ENCODE peak calls at places on chromosomes 5 and 9, in ten cellular contexts. J, S, R, L, O, F, P, V, Q and K are unnamed samples.

GRCh38 chr5:13569088-13569715 is 375.3 kb downstream of the DNAH5 start:
- DNase-seq in P (no peak), J (no peak), L (no peak), F (no peak), S (no peak), O (no peak), R (no peak), Q (no peak), V (no peak), K (no peak)

GRCh38 chr9:93598647-93599241 is 22.4 kb downstream of the PHF2 start:
- DNase-seq in S (no peak), J (peak), L (no peak), V (no peak), O (no peak), P (no peak), F (no peak), Q (no peak), R (no peak), K (no peak)

GRCh38 chr5:41874512-41875060 is 4.4 kb upstream of the OXCT1 start:
- DNase-seq in S (no peak), P (no peak), J (no peak), L (no peak), F (no peak), Q (no peak), R (no peak), V (no peak), O (no peak), K (no peak)

GRCh38 chr9:121699271-121700164 is 48.1 kb downstream of the DAB2IP start:
- DNase-seq in Q (no peak), R (peak), F (peak), S (no peak), P (peak), J (no peak), O (no peak), V (no peak), L (peak), K (peak)

GRCh38 chr5:167352801-167353200 is 938.6 kb upstream of the WWC1 start:
- DNase-seq in P (no peak), S (no peak), J (peak), F (no peak), L (no peak), Q (no peak), R (no peak), V (no peak), O (no peak), K (no peak)

GRCh38 chr5:19058216-19058615 is 929.8 kb downstream of the CDH18 start:
- DNase-seq in Q (no peak), P (no peak), J (no peak), R (no peak), V (no peak), F (no peak), L (no peak), S (no peak), O (no peak), K (no peak)

GRCh38 chr5:106521701-106522100 is 1149.0 kb downstream of the EFNA5 start:
- DNase-seq in P (no peak), R (no peak), S (peak), Q (peak), L (peak), O (no peak), J (no peak), V (peak), F (no peak), K (no peak)

GRCh38 chr9:29390859-29391258 is 1817.6 kb upstream of the C9orf72 start:
- DNase-seq in V (no peak), R (no peak), O (no peak), J (no peak), P (no peak), F (no peak), S (no peak), Q (no peak), L (no peak), K (peak)

GRCh38 chr9:127397722-127398647 is 1.0 kb downstream of the SLC2A8 start:
- DNase-seq in R (peak), V (no peak), S (no peak), L (peak), Q (peak), P (peak), J (peak), F (no peak), O (no peak), K (peak)

GRCh38 chr5:90718387-90718786 is 159.8 kb downstream of the ADGRV1 start:
- DNase-seq in O (no peak), L (no peak), V (no peak), P (no peak), R (no peak), J (no peak), F (no peak), S (no peak), Q (no peak), K (no peak)

GRCh38 chr9:129221979-129222635 is 44.0 kb upstream of the IER5L start:
- DNase-seq in Q (no peak), V (no peak), L (no peak), J (no peak), R (no peak), S (no peak), O (no peak), P (no peak), F (no peak), K (peak)

GRCh38 chr9:133184971-133185370 is 21.3 kb upstream of the GBGT1 start:
- DNase-seq in O (peak), P (no peak), R (peak), L (peak), Q (peak), S (peak), V (peak), F (no peak), J (peak), K (no peak)

GRCh38 chr5:160245506-160246100 is 16.3 kb downstream of the FABP6 start:
- DNase-seq in R (no peak), V (no peak), Q (no peak), F (no peak), J (no peak), L (no peak), O (no peak), P (no peak), S (no peak), K (no peak)

GRCh38 chr9:120310035-120310434 is 269.9 kb downstream of the CDK5RAP2 start:
- DNase-seq in Q (no peak), V (no peak), O (no peak), F (no peak), L (no peak), S (no peak), J (no peak), P (no peak), R (no peak), K (peak)

GRCh38 chr5:67808340-67808739 is 407.2 kb upstream of the PIK3R1 start:
- DNase-seq in R (no peak), S (no peak), F (no peak), L (peak), Q (no peak), O (no peak), P (no peak), V (no peak), J (no peak), K (no peak)

GRCh38 chr5:116652196-116652729 is 77.6 kb upstream of the SEMA6A start:
- DNase-seq in P (peak), S (no peak), J (no peak), F (no peak), L (peak), R (no peak), Q (no peak), V (peak), O (no peak), K (peak)

GRCh38 chr9:96150324-96151023 is 151.5 kb downstream of the HSD17B3 start:
- DNase-seq in P (no peak), J (no peak), V (no peak), R (no peak), O (no peak), Q (no peak), L (no peak), S (no peak), F (no peak), K (no peak)

GRCh38 chr9:133429641-133430161 is 7.5 kb downstream of the ADAMTS13 start:
- DNase-seq in J (peak), F (no peak), S (no peak), Q (peak), O (no peak), L (peak), P (no peak), V (no peak), R (no peak), K (peak)

GRCh38 chr5:180486636-180487149 is 7.5 kb upstream of the CNOT6 start:
- DNase-seq in S (no peak), V (no peak), O (no peak), J (no peak), Q (no peak), L (no peak), P (no peak), R (no peak), F (no peak), K (no peak)

GRCh38 chr5:134073404-134073803 is 41.1 kb upstream of the TCF7 start:
- DNase-seq in S (no peak), Q (peak), V (no peak), J (no peak), R (no peak), L (peak), O (peak), F (no peak), P (no peak), K (no peak)

GRCh38 chr5:156922207-156922792 is 40.7 kb downstream of the TIMD4 start:
- DNase-seq in J (no peak), O (no peak), S (no peak), Q (no peak), P (no peak), L (no peak), F (no peak), R (no peak), V (no peak), K (no peak)

GRCh38 chr9:20591223-20591622 is 31.1 kb downstream of the MLLT3 start:
- DNase-seq in F (no peak), O (no peak), Q (no peak), L (no peak), S (no peak), V (no peak), R (no peak), P (no peak), J (no peak), K (no peak)

GRCh38 chr9:124437086-124437485 is 13.2 kb upstream of the ADGRD2 start:
- DNase-seq in P (no peak), F (no peak), V (no peak), R (no peak), Q (no peak), L (no peak), J (no peak), O (no peak), S (no peak), K (no peak)

GRCh38 chr5:164649266-164649665 is 1143.8 kb downstream of the MAT2B start:
- DNase-seq in S (no peak), F (no peak), V (no peak), O (peak), P (no peak), J (no peak), Q (no peak), R (no peak), L (no peak), K (no peak)

GRCh38 chr9:12785251-12785880 is 10.5 kb downstream of the LURAP1L start:
- DNase-seq in S (no peak), F (no peak), R (no peak), V (no peak), Q (peak), O (peak), J (no peak), L (peak), P (no peak), K (no peak)

GRCh38 chr5:107484261-107484660 is 186.5 kb downstream of the EFNA5 start:
- DNase-seq in O (no peak), J (no peak), P (no peak), L (no peak), V (no peak), Q (no peak), S (no peak), F (no peak), R (no peak), K (no peak)

GRCh38 chr5:137730331-137730730 is 5.6 kb downstream of the KLHL3 start:
- DNase-seq in O (no peak), L (no peak), Q (no peak), V (peak), F (no peak), P (no peak), J (peak), S (no peak), R (no peak), K (no peak)

GRCh38 chr5:178069909-178070308 is 43.4 kb upstream of the N4BP3 start:
- DNase-seq in L (peak), F (no peak), Q (peak), V (no peak), J (no peak), P (no peak), R (peak), S (no peak), O (no peak), K (peak)

GRCh38 chr5:141822134-141822533 is 56.1 kb downstream of the PCDH1 start:
- DNase-seq in V (no peak), O (no peak), F (no peak), Q (no peak), P (peak), J (peak), S (no peak), R (no peak), L (peak), K (no peak)

GRCh38 chr9:107712390-107712789 is 222.8 kb upstream of the KLF4 start:
- DNase-seq in L (peak), P (no peak), F (no peak), R (no peak), V (peak), S (no peak), Q (peak), O (peak), J (peak), K (no peak)
- TF ChIP-seq CTCF in L (peak), P (no peak), F (no peak), R (no peak), V (no peak), S (no peak), Q (no peak), O (peak), J (no peak), K (peak)

GRCh38 chr5:153835891-153836515 is 202.7 kb downstream of the FAM114A2 start:
- DNase-seq in F (no peak), J (no peak), O (no peak), Q (no peak), S (no peak), P (no peak), L (no peak), R (no peak), V (no peak), K (no peak)
- TF ChIP-seq CTCF in F (no peak), J (no peak), O (no peak), Q (no peak), S (no peak), P (no peak), L (no peak), R (no peak), V (no peak), K (no peak)

GRCh38 chr5:136563489-136563888 is 198.1 kb upstream of the TRPC7 start:
- DNase-seq in P (no peak), V (no peak), S (no peak), F (no peak), O (no peak), J (no peak), L (no peak), R (no peak), Q (no peak), K (peak)
- TF ChIP-seq CTCF in P (no peak), V (no peak), S (no peak), F (no peak), O (no peak), J (no peak), L (no peak), R (no peak), Q (no peak), K (no peak)

GRCh38 chr5:62385816-62386400 is 17.8 kb downstream of the DIMT1 start:
- DNase-seq in P (no peak), R (no peak), L (no peak), V (no peak), J (peak), O (peak), F (no peak), S (no peak), Q (no peak), K (no peak)
- TF ChIP-seq CTCF in P (no peak), R (no peak), L (no peak), V (no peak), J (no peak), O (no peak), F (no peak), S (no peak), Q (no peak), K (no peak)

DNA sequence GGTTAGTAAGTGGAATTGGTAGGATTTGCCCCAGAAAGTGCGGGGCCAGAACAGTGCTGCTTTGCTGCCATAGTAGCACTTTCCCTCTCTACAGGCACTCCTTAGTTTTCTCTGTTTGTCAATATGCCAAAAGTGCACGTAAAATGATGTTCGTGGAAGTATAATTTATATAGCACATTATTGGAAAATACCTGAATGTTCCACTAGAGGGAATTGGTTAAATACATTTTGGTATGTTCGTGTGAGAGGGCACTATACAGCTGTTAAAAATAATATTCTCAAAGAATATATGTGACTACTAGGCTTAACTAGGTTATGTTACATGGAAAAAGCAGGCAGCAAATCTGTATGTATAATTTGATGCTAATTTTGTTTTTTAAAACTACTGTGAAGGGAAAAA is 184.0 kb upstream of the GDNF start:
- DNase-seq in L (no peak), R (no peak), V (no peak), Q (no peak), J (no peak), S (no peak), O (no peak), P (no peak), F (no peak), K (no peak)
- TF ChIP-seq CTCF in L (no peak), R (peak), V (no peak), Q (no peak), J (peak), S (peak), O (peak), P (peak), F (no peak), K (no peak)

GRCh38 chr5:7436521-7436920 is 40.6 kb downstream of the ADCY2 start:
- DNase-seq in S (no peak), P (peak), F (no peak), V (no peak), R (no peak), Q (no peak), O (no peak), L (no peak), J (no peak), K (no peak)
- TF ChIP-seq CTCF in S (no peak), P (no peak), F (no peak), V (no peak), R (no peak), Q (no peak), O (no peak), L (no peak), J (no peak), K (peak)